ENCODE peak calls at places on chromosomes 6 and 20, in five cellular contexts. One of them, this sample, is unnamed.

GRCh38 chr6:19979059-19979458 is 141.9 kb downstream of the ID4 start:
- DNase-seq in AG04450: no peak
- DNase-seq in esophagus squamous epithelium: no peak
- DNase-seq in K562: no peak
- DNase-seq in transverse colon: no peak
- DNase-seq in this sample: no peak

GRCh38 chr6:30075094-30075986 is at the start of gene RNF39:
- DNase-seq in transverse colon: peak; percentile 42
- DNase-seq in esophagus squamous epithelium: no peak
- DNase-seq in K562: peak; percentile 61
- DNase-seq in AG04450: no peak
- DNase-seq in this sample: no peak

GRCh38 chr20:51661609-51662178 is 106.5 kb downstream of the ATP9A start:
- DNase-seq in esophagus squamous epithelium: no peak
- DNase-seq in AG04450: no peak
- DNase-seq in transverse colon: no peak
- DNase-seq in K562: no peak
- DNase-seq in this sample: no peak

GRCh38 chr20:18808712-18809111 is 4.9 kb upstream of the SCP2D1 start:
- DNase-seq in AG04450: no peak
- DNase-seq in K562: no peak
- DNase-seq in esophagus squamous epithelium: no peak
- DNase-seq in transverse colon: no peak
- DNase-seq in this sample: no peak

GRCh38 chr6:162907876-162908481 is 180.2 kb downstream of the PACRG start:
- DNase-seq in esophagus squamous epithelium: no peak
- DNase-seq in AG04450: no peak
- DNase-seq in K562: no peak
- DNase-seq in transverse colon: no peak
- DNase-seq in this sample: no peak

GRCh38 chr6:149160943-149161342 is 156.6 kb upstream of the TAB2 start:
- DNase-seq in transverse colon: no peak
- DNase-seq in AG04450: no peak
- DNase-seq in K562: no peak
- DNase-seq in esophagus squamous epithelium: no peak
- DNase-seq in this sample: no peak

GRCh38 chr6:117502580-117502979 is 20.1 kb downstream of the DCBLD1 start:
- DNase-seq in esophagus squamous epithelium: no peak
- DNase-seq in transverse colon: no peak
- DNase-seq in K562: no peak
- DNase-seq in AG04450: no peak
- DNase-seq in this sample: no peak

GRCh38 chr6:170139531-170139930 is 151.3 kb downstream of the DLL1 start:
- DNase-seq in AG04450: no peak
- DNase-seq in transverse colon: no peak
- DNase-seq in esophagus squamous epithelium: no peak
- DNase-seq in K562: no peak
- DNase-seq in this sample: no peak

GRCh38 chr6:132764370-132764769 is 6.7 kb upstream of the VNN2 start:
- DNase-seq in K562: no peak
- DNase-seq in esophagus squamous epithelium: no peak
- DNase-seq in AG04450: peak; percentile 36
- DNase-seq in transverse colon: no peak
- DNase-seq in this sample: no peak

GRCh38 chr6:130377371-130377770 is 11.6 kb downstream of the TMEM200A start:
- DNase-seq in K562: no peak
- DNase-seq in esophagus squamous epithelium: no peak
- DNase-seq in AG04450: no peak
- DNase-seq in transverse colon: no peak
- DNase-seq in this sample: no peak

GRCh38 chr6:107543088-107543487 is 53.2 kb downstream of the SOBP start:
- DNase-seq in esophagus squamous epithelium: no peak
- DNase-seq in transverse colon: no peak
- DNase-seq in AG04450: no peak
- DNase-seq in K562: no peak
- DNase-seq in this sample: no peak

GRCh38 chr6:127690092-127690491 is 113.1 kb downstream of the C6orf58 start:
- DNase-seq in transverse colon: no peak
- DNase-seq in K562: no peak
- DNase-seq in esophagus squamous epithelium: no peak
- DNase-seq in AG04450: peak; percentile 1
- DNase-seq in this sample: no peak

GRCh38 chr6:139964737-139965136 is 590.3 kb upstream of the CITED2 start:
- DNase-seq in AG04450: no peak
- DNase-seq in K562: no peak
- DNase-seq in esophagus squamous epithelium: no peak
- DNase-seq in transverse colon: no peak
- DNase-seq in this sample: no peak

GRCh38 chr6:83183082-83183828 is 9.8 kb downstream of the PGM3 start:
- DNase-seq in transverse colon: no peak
- DNase-seq in AG04450: peak; percentile 47
- DNase-seq in K562: no peak
- DNase-seq in esophagus squamous epithelium: no peak
- DNase-seq in this sample: no peak

GRCh38 chr6:150229775-150230561 is 87.1 kb downstream of the PPP1R14C start:
- DNase-seq in esophagus squamous epithelium: no peak
- DNase-seq in AG04450: no peak
- DNase-seq in transverse colon: no peak
- DNase-seq in K562: no peak
- DNase-seq in this sample: no peak

GRCh38 chr6:108874470-108875160 is 26.4 kb downstream of the ARMC2 start:
- DNase-seq in esophagus squamous epithelium: no peak
- DNase-seq in AG04450: no peak
- DNase-seq in transverse colon: peak; percentile 42
- DNase-seq in K562: no peak
- DNase-seq in this sample: no peak

GRCh38 chr20:6636209-6637159 is 131.0 kb upstream of the BMP2 start:
- DNase-seq in K562: no peak
- DNase-seq in AG04450: peak; percentile 30
- DNase-seq in esophagus squamous epithelium: no peak
- DNase-seq in transverse colon: peak; percentile 31
- DNase-seq in this sample: no peak

GRCh38 chr6:39335780-39336541 is 13.5 kb upstream of the KCNK16 start:
- DNase-seq in AG04450: no peak
- DNase-seq in esophagus squamous epithelium: no peak
- DNase-seq in K562: no peak
- DNase-seq in transverse colon: peak; percentile 36
- DNase-seq in this sample: no peak

GRCh38 chr20:57806975-57807374 is 97.2 kb upstream of the PMEPA1 start:
- DNase-seq in transverse colon: no peak
- DNase-seq in K562: no peak
- DNase-seq in AG04450: no peak
- DNase-seq in esophagus squamous epithelium: no peak
- DNase-seq in this sample: no peak

GRCh38 chr6:48086187-48086586 is 24.8 kb downstream of the PTCHD4 start:
- DNase-seq in K562: no peak
- DNase-seq in AG04450: no peak
- DNase-seq in transverse colon: no peak
- DNase-seq in esophagus squamous epithelium: no peak
- DNase-seq in this sample: no peak

GRCh38 chr6:148892247-148892646 is 145.4 kb downstream of the UST start:
- DNase-seq in K562: no peak
- DNase-seq in transverse colon: no peak
- DNase-seq in esophagus squamous epithelium: no peak
- DNase-seq in AG04450: no peak
- DNase-seq in this sample: no peak

GRCh38 chr6:20286968-20287565 is 74.8 kb upstream of the MBOAT1 start:
- DNase-seq in esophagus squamous epithelium: no peak
- DNase-seq in transverse colon: no peak
- DNase-seq in AG04450: no peak
- DNase-seq in K562: no peak
- DNase-seq in this sample: no peak

GRCh38 chr6:136226674-136227377 is 23.3 kb downstream of the MTFR2 start:
- DNase-seq in AG04450: no peak
- DNase-seq in transverse colon: no peak
- DNase-seq in esophagus squamous epithelium: no peak
- DNase-seq in K562: peak; percentile 63
- DNase-seq in this sample: no peak

GRCh38 chr6:6751615-6752014 is 163.1 kb downstream of the LY86 start:
- DNase-seq in K562: peak; percentile 37
- DNase-seq in esophagus squamous epithelium: no peak
- DNase-seq in AG04450: no peak
- DNase-seq in transverse colon: peak; percentile 84
- DNase-seq in this sample: no peak

GRCh38 chr20:19775353-19776201 is 17.5 kb downstream of the RIN2 start:
- DNase-seq in transverse colon: peak; percentile 61
- DNase-seq in esophagus squamous epithelium: no peak
- DNase-seq in K562: no peak
- DNase-seq in AG04450: no peak
- DNase-seq in this sample: no peak

GRCh38 chr6:135534773-135535380 is 37.3 kb upstream of the AHI1 start:
- DNase-seq in esophagus squamous epithelium: no peak
- DNase-seq in AG04450: no peak
- DNase-seq in K562: no peak
- DNase-seq in transverse colon: no peak
- DNase-seq in this sample: no peak

GRCh38 chr6:7633361-7633760 is 43.4 kb downstream of the SNRNP48 start:
- DNase-seq in AG04450: no peak
- DNase-seq in transverse colon: no peak
- DNase-seq in esophagus squamous epithelium: no peak
- DNase-seq in K562: no peak
- DNase-seq in this sample: no peak

GRCh38 chr6:22281691-22282090 is 15.1 kb downstream of the PRL start:
- DNase-seq in esophagus squamous epithelium: no peak
- DNase-seq in transverse colon: no peak
- DNase-seq in AG04450: no peak
- DNase-seq in K562: no peak
- DNase-seq in this sample: no peak

GRCh38 chr20:36883972-36884535 is 8.1 kb downstream of the TLDC2 start:
- DNase-seq in esophagus squamous epithelium: no peak
- DNase-seq in K562: no peak
- DNase-seq in transverse colon: no peak
- DNase-seq in AG04450: no peak
- DNase-seq in this sample: no peak

GRCh38 chr20:36881888-36882287 is 6.0 kb downstream of the TLDC2 start:
- DNase-seq in esophagus squamous epithelium: no peak
- DNase-seq in K562: no peak
- DNase-seq in AG04450: no peak
- DNase-seq in transverse colon: peak; percentile 36
- DNase-seq in this sample: no peak

GRCh38 chr20:36887779-36888133 is 11.8 kb downstream of the TLDC2 start:
- DNase-seq in esophagus squamous epithelium: no peak
- DNase-seq in K562: no peak
- DNase-seq in transverse colon: no peak
- DNase-seq in AG04450: no peak
- DNase-seq in this sample: no peak

GRCh38 chr20:36886859-36887778 is 11.2 kb downstream of the TLDC2 start:
- DNase-seq in K562: peak; percentile 89
- DNase-seq in esophagus squamous epithelium: no peak
- DNase-seq in transverse colon: peak; percentile 91
- DNase-seq in AG04450: peak; percentile 36
- DNase-seq in this sample: no peak

DNA sequence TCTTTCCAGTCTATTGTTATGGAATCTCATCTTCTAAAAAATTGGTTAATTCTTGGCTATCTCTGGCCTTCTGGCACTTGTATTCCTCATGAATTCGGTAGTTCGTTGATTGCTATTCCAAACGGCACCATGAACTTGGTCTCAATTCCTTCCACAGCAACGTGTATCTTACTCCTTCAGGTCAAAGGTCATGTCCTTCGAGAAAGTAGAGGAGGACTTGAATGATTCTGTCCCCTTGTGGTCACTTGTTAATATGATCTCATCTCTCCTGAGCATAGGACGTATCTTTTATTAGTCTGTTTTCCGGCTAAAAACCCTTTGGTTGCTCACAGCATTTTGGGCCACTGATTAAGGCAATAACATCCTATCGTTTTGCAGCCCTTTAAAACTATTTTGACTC is 9.4 kb downstream of the TLDC2 start:
- DNase-seq in K562: peak; percentile 73
- DNase-seq in transverse colon: no peak
- DNase-seq in esophagus squamous epithelium: no peak
- DNase-seq in AG04450: no peak
- DNase-seq in this sample: no peak
- TF ChIP-seq CTCF in K562: peak; percentile 56
- TF ChIP-seq CTCF in transverse colon: peak; percentile 30
- TF ChIP-seq CTCF in esophagus squamous epithelium: no peak
- TF ChIP-seq CTCF in AG04450: no peak
- TF ChIP-seq CTCF in this sample: no peak

GRCh38 chr20:2537101-2537500 is 728 bp downstream of the TMC2 start:
- DNase-seq in transverse colon: no peak
- DNase-seq in esophagus squamous epithelium: no peak
- DNase-seq in AG04450: no peak
- DNase-seq in K562: no peak
- DNase-seq in this sample: no peak

GRCh38 chr20:2535711-2536561 is 437 bp upstream of the TMC2 start:
- DNase-seq in esophagus squamous epithelium: no peak
- DNase-seq in AG04450: no peak
- DNase-seq in transverse colon: no peak
- DNase-seq in K562: no peak
- DNase-seq in this sample: no peak

GRCh38 chr20:2538356-2538755 is 2.0 kb downstream of the TMC2 start:
- DNase-seq in AG04450: no peak
- DNase-seq in esophagus squamous epithelium: no peak
- DNase-seq in K562: no peak
- DNase-seq in transverse colon: no peak
- DNase-seq in this sample: no peak

GRCh38 chr20:2538931-2539330 is 2.6 kb downstream of the TMC2 start:
- DNase-seq in esophagus squamous epithelium: no peak
- DNase-seq in AG04450: no peak
- DNase-seq in transverse colon: no peak
- DNase-seq in K562: no peak
- DNase-seq in this sample: no peak

GRCh38 chr20:2536562-2536986 is at the start of gene TMC2:
- DNase-seq in transverse colon: no peak
- DNase-seq in K562: no peak
- DNase-seq in esophagus squamous epithelium: no peak
- DNase-seq in AG04450: no peak
- DNase-seq in this sample: no peak
- H3K27me3 ChIP-seq in transverse colon: peaks cover 25% of the 10 kb centered on the region
- H3K27me3 ChIP-seq in K562: peaks cover 14% of the 10 kb centered on the region
- H3K27me3 ChIP-seq in esophagus squamous epithelium: no peaks in the 10 kb centered on the region
- H3K27me3 ChIP-seq in AG04450: peaks cover 60% of the 10 kb centered on the region
- H3K27me3 ChIP-seq in this sample: peaks cover 3% of the 10 kb centered on the region

DNA sequence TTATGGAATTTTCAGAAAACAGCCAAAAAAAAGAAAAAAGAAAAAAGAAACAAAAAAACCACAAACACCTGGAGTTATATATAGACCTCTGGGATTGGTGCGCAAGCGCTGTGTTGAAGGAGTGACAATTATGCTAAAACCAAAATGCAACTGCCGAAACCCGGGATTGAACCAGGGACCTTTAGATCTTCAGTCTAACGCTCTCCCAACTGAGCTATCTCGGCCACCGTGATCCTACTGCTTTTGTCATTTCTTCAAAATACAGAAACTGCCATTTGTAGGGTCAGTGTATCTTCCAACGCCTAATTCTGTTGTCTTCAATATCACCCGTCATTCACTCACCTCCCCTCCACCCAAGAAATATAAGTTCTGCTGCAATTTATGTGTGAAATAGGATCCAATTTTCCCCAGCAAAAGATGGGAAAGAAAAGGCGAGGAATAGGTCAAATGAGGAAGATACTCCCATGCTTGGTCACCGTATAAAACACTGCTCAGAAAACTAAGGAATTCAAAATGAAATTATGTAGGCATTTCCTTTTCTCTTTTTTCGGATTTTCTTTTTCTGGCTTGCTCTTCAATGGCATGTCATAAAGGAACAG is 116.0 kb downstream of the TRIM27 start:
- DNase-seq in transverse colon: no peak
- DNase-seq in AG04450: no peak
- DNase-seq in K562: peak; percentile 63
- DNase-seq in esophagus squamous epithelium: no peak
- DNase-seq in this sample: no peak
- H3K4me3 ChIP-seq in transverse colon: no peak overlapping the region
- H3K4me3 ChIP-seq in AG04450: peak overlapping the region; percentile 37
- H3K4me3 ChIP-seq in K562: peak overlapping the region; percentile 52
- H3K4me3 ChIP-seq in esophagus squamous epithelium: no peak overlapping the region
- H3K4me3 ChIP-seq in this sample: no peak overlapping the region

GRCh38 chr6:99151634-99152344 is 197.7 kb downstream of the FAXC start:
- DNase-seq in K562: peak; percentile 54
- DNase-seq in esophagus squamous epithelium: no peak
- DNase-seq in transverse colon: peak; percentile 25
- DNase-seq in AG04450: peak; percentile 3
- DNase-seq in this sample: no peak
- TF ChIP-seq CTCF in K562: peak; percentile 70
- TF ChIP-seq CTCF in esophagus squamous epithelium: peak; percentile 16
- TF ChIP-seq CTCF in transverse colon: peak; percentile 17
- TF ChIP-seq CTCF in AG04450: peak; percentile 73
- TF ChIP-seq CTCF in this sample: no peak

This sample was measured in thoracic aorta.